ENCODE peak calls at places on chromosomes 6 and 20, in seven cellular contexts. J is HFFc6, M is mucosa of descending colon, W is GM12878, C is tibial nerve, D is fibroblast of mammary gland, Q is GM13977. F is an unnamed sample.
A peak's percentile ranks its signal among the peaks of the same experiment; 100 is the strongest.

GRCh38 chr6:56904068-56904467 is 50.8 kb upstream of the BEND6 start:
- DNase-seq in J (no peak), M (no peak), W (no peak), C (no peak), D (no peak), Q (no peak), F (no peak)

GRCh38 chr20:48716086-48716485 is 111.7 kb downstream of the PREX1 start:
- DNase-seq in J (no peak), M (peak; percentile 27), W (no peak), C (no peak), D (no peak), Q (no peak), F (peak; percentile 87)

GRCh38 chr20:24830649-24831048 is 118.4 kb upstream of the CST7 start:
- DNase-seq in J (no peak), M (no peak), W (no peak), C (no peak), D (no peak), Q (no peak), F (no peak)

GRCh38 chr6:49336514-49337131 is 126.4 kb downstream of the MMUT start:
- DNase-seq in J (no peak), M (peak; percentile 12), W (no peak), C (no peak), D (no peak), Q (no peak), F (no peak)

GRCh38 chr20:14404515-14404914 is 67.1 kb upstream of the FLRT3 start:
- DNase-seq in J (no peak), M (no peak), W (no peak), C (no peak), D (no peak), Q (no peak), F (no peak)

GRCh38 chr6:15953152-15953880 is 175.6 kb upstream of the MYLIP start:
- DNase-seq in J (no peak), M (no peak), W (no peak), C (no peak), D (peak; percentile 24), Q (no peak), F (no peak)

GRCh38 chr6:170344631-170345576 is 38.3 kb downstream of the FAM120B start:
- DNase-seq in J (peak; percentile 54), M (no peak), W (peak; percentile 20), C (no peak), D (peak; percentile 73), Q (no peak), F (peak; percentile 48)

GRCh38 chr6:49939993-49940498 is 23.9 kb downstream of the DEFB114 start:
- DNase-seq in J (no peak), M (peak; percentile 17), W (no peak), C (no peak), D (no peak), Q (no peak), F (no peak)

GRCh38 chr6:65450451-65450850 is 256.6 kb downstream of the EYS start:
- DNase-seq in J (no peak), M (no peak), W (no peak), C (no peak), D (no peak), Q (no peak), F (no peak)

GRCh38 chr20:47809561-47809960 is 24.3 kb upstream of the SULF2 start:
- DNase-seq in J (no peak), M (no peak), W (no peak), C (no peak), D (no peak), Q (no peak), F (no peak)

GRCh38 chr20:44866703-44867335 is 18.7 kb upstream of the YWHAB start:
- DNase-seq in J (no peak), M (no peak), W (no peak), C (no peak), D (peak; percentile 10), Q (no peak), F (no peak)

GRCh38 chr6:39137235-39137634 is 22.2 kb upstream of the SAYSD1 start:
- DNase-seq in J (no peak), M (peak; percentile 78), W (no peak), C (no peak), D (peak; percentile 41), Q (no peak), F (peak; percentile 61)

GRCh38 chr6:53651764-53652401 is 13.7 kb downstream of the KLHL31 start:
- DNase-seq in J (no peak), M (peak; percentile 85), W (no peak), C (peak; percentile 23), D (peak; percentile 48), Q (peak; percentile 51), F (peak; percentile 84)
- TF ChIP-seq CTCF in J (no peak), M (peak; percentile 11), W (peak; percentile 1), C (peak; percentile 32), D (no peak), Q (peak; percentile 23), F (no peak)

GRCh38 chr6:33297956-33298772 is 578 bp downstream of the RGL2 start:
- DNase-seq in J (peak; percentile 91), M (peak; percentile 80), W (no peak), C (peak; percentile 88), D (peak; percentile 80), Q (peak; percentile 88), F (peak; percentile 77)
- TF ChIP-seq CTCF in J (peak; percentile 41), M (no peak), W (no peak), C (no peak), D (no peak), Q (no peak), F (no peak)

GRCh38 chr20:50009521-50010454 is 27.0 kb downstream of the SNAI1 start:
- DNase-seq in J (no peak), M (no peak), W (no peak), C (no peak), D (no peak), Q (no peak), F (no peak)
- TF ChIP-seq CTCF in J (no peak), M (no peak), W (no peak), C (no peak), D (no peak), Q (no peak), F (no peak)

GRCh38 chr6:150102750-150103270 is 33.9 kb upstream of the ULBP3 start:
- DNase-seq in J (no peak), M (no peak), W (no peak), C (no peak), D (no peak), Q (no peak), F (no peak)
- TF ChIP-seq CTCF in J (no peak), M (no peak), W (no peak), C (no peak), D (no peak), Q (no peak), F (no peak)

DNA sequence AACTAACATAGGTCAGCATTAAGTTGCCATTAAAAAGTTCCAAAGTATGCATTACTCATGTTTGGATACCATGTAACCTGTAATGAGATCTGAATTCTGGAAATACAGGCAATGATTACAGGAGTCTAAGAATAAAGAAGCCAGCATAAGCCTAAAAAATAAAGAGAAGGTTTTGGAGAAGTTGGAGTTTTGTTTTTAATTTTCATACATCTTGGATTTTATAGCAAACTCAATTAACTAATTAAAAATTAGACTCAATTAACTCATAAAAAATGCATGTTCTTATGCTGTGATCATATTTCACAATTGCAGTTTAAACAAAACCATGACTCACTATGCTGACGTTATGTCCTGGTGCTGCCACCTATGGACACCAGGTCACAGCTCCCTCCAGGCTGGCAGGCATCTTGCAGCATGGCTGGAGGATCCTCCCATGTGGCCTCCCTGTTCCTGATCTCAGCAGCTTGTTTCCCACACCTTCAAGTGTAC is 648.8 kb upstream of the AGPAT4 start:
- DNase-seq in J (no peak), M (peak; percentile 82), W (no peak), C (peak; percentile 35), D (peak; percentile 83), Q (no peak), F (peak; percentile 48)
- TF ChIP-seq CTCF in J (no peak), M (no peak), W (peak; percentile 39), C (peak; percentile 19), D (peak; percentile 51), Q (peak; percentile 5), F (no peak)

DNA sequence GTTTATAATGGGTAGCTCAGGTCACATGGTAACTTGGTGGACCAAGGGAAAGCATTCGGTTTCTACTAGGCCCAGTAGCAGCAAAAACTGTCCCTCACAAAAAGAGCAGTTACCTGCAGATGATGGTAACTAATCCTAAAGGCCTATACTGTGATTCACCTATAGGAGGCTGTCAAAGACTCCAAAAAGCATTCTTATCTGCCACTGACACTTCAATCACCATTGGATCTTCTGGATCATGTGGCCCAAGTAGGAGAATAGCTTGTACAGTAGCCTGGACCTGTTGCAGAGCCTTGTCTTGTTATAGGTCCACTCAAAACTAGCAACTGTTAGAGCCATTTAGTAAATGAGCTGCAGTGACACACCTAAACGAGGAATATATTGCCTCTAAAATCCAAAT is 23.2 kb upstream of the FILIP1 start:
- DNase-seq in J (no peak), M (no peak), W (no peak), C (no peak), D (no peak), Q (no peak), F (no peak)
- TF ChIP-seq CTCF in J (no peak), M (no peak), W (no peak), C (no peak), D (no peak), Q (no peak), F (no peak)

GRCh38 chr20:34412453-34412852 is 49.4 kb downstream of the ITCH start:
- DNase-seq in J (no peak), M (no peak), W (no peak), C (no peak), D (no peak), Q (no peak), F (no peak)

GRCh38 chr20:34404803-34405202 is 41.7 kb downstream of the ITCH start:
- DNase-seq in J (no peak), M (no peak), W (no peak), C (no peak), D (no peak), Q (no peak), F (no peak)

GRCh38 chr20:34403908-34404307 is 40.8 kb downstream of the ITCH start:
- DNase-seq in J (no peak), M (no peak), W (no peak), C (no peak), D (no peak), Q (peak; percentile 42), F (no peak)

GRCh38 chr20:34410331-34410730 is 47.3 kb downstream of the ITCH start:
- DNase-seq in J (peak; percentile 15), M (no peak), W (no peak), C (no peak), D (peak; percentile 81), Q (no peak), F (no peak)

DNA sequence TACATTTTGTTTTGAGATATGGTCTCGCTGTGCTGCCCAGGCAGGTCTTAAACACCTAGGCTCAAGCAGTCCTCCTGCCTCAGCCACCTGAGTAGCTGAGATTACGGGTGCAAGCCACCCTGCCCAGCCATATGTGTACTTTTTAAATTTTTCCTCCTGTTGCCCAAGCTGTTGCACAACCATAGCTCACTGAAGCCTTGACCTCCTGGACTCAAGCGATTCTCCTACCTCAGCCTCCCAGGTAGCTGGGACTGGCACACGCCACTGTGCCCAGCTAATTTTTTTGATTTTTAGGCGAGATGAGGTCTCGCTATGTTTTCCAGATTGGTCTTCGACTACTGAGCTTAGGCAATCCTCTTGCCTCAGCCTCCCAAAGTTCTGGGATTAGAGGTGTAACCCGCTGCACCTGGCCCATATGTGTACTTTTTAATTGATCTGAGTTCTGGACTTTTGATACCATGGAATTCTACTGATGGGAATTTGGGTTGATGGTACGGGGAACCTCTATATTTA is 44.9 kb downstream of the ITCH start:
- DNase-seq in J (no peak), M (no peak), W (no peak), C (no peak), D (no peak), Q (no peak), F (no peak)
- TF ChIP-seq CTCF in J (no peak), M (no peak), W (no peak), C (no peak), D (no peak), Q (no peak), F (no peak)

GRCh38 chr6:89792881-89793280 is 26.7 kb downstream of the MDN1 start:
- DNase-seq in J (peak; percentile 16), M (peak; percentile 65), W (no peak), C (no peak), D (peak; percentile 34), Q (peak; percentile 43), F (peak; percentile 52)
- TF ChIP-seq CTCF in J (peak; percentile 70), M (no peak), W (peak; percentile 58), C (peak; percentile 13), D (peak; percentile 45), Q (peak; percentile 64), F (peak; percentile 28)